ENCODE peak calls at places on chromosome 20, in five cellular contexts. V is T-helper 1 cell, U is IMR-90, Z is NCI-H2029 treated with DMSO at 0.1 percent for 48 hours, E is AG09319. D is an unnamed sample.

GRCh38 chr20:35369804-35370203 is 42.0 kb downstream of the UQCC1 start:
- DNase-seq in V (no peak), U (peak; percentile 87), Z (no peak), E (no peak), D (no peak)

GRCh38 chr20:10047427-10047826 is 12.6 kb downstream of the ANKEF1 start:
- DNase-seq in V (no peak), U (peak; percentile 1), Z (no peak), E (no peak), D (peak; percentile 72)

GRCh38 chr20:43992885-43993284 is 78.2 kb downstream of the TOX2 start:
- DNase-seq in V (no peak), U (no peak), Z (no peak), E (no peak), D (no peak)

GRCh38 chr20:51220293-51220706 is 197.4 kb upstream of the KCNG1 start:
- DNase-seq in V (peak; percentile 37), U (no peak), Z (no peak), E (no peak), D (no peak)

GRCh38 chr20:48733296-48733790 is 94.5 kb downstream of the PREX1 start:
- DNase-seq in V (no peak), U (peak; percentile 4), Z (no peak), E (no peak), D (peak; percentile 34)

GRCh38 chr20:46690219-46691111 is 1.2 kb upstream of the TP53RK start:
- DNase-seq in V (no peak), U (peak; percentile 36), Z (no peak), E (no peak), D (no peak)

GRCh38 chr20:3158968-3159431 is 665 bp downstream of the FASTKD5 start:
- DNase-seq in V (no peak), U (peak; percentile 25), Z (no peak), E (no peak), D (no peak)

GRCh38 chr20:33276303-33277113 is 6.5 kb upstream of the BPIFB1 start:
- DNase-seq in V (no peak), U (no peak), Z (no peak), E (no peak), D (no peak)

GRCh38 chr20:61728786-61729365 is 336.8 kb downstream of the TAF4 start:
- DNase-seq in V (no peak), U (no peak), Z (no peak), E (no peak), D (no peak)

GRCh38 chr20:40589581-40589980 is 99.5 kb downstream of the MAFB start:
- DNase-seq in V (no peak), U (no peak), Z (no peak), E (no peak), D (peak; percentile 42)

GRCh38 chr20:34262488-34263288 is 21.5 kb downstream of the ASIP start:
- DNase-seq in V (no peak), U (peak; percentile 59), Z (no peak), E (no peak), D (no peak)

GRCh38 chr20:1373614-1374013 is 19.2 kb downstream of the FKBP1A start:
- DNase-seq in V (no peak), U (no peak), Z (no peak), E (no peak), D (no peak)

GRCh38 chr20:14333734-14334133 is 3.7 kb downstream of the FLRT3 start:
- DNase-seq in V (no peak), U (no peak), Z (no peak), E (no peak), D (no peak)

D was measured in NCI-H446.